ENCODE peak calls at places on chromosome 1, in five cellular contexts. One of them, this sample, is unnamed.

GRCh38 chr1:51518730-51519047 is 377 bp downstream of the EPS15 start:
- DNase-seq in AG10803: no peak
- DNase-seq in uterus: no peak
- DNase-seq in suprapubic skin: peak; percentile 71
- DNase-seq in lower leg skin: peak; percentile 28
- DNase-seq in this sample: no peak

GRCh38 chr1:193539731-193540459 is 353.5 kb upstream of the B3GALT2 start:
- DNase-seq in AG10803: no peak
- DNase-seq in uterus: no peak
- DNase-seq in suprapubic skin: no peak
- DNase-seq in lower leg skin: no peak
- DNase-seq in this sample: no peak

GRCh38 chr1:101158424-101158823 is 78.4 kb upstream of the S1PR1 start:
- DNase-seq in AG10803: no peak
- DNase-seq in uterus: no peak
- DNase-seq in suprapubic skin: no peak
- DNase-seq in lower leg skin: no peak
- DNase-seq in this sample: no peak

GRCh38 chr1:179776831-179777230 is 33.7 kb downstream of the FAM163A start:
- DNase-seq in AG10803: no peak
- DNase-seq in uterus: no peak
- DNase-seq in suprapubic skin: no peak
- DNase-seq in lower leg skin: no peak
- DNase-seq in this sample: no peak

GRCh38 chr1:221117133-221117532 is 237.9 kb downstream of the HLX start:
- DNase-seq in AG10803: no peak
- DNase-seq in uterus: no peak
- DNase-seq in suprapubic skin: no peak
- DNase-seq in lower leg skin: no peak
- DNase-seq in this sample: peak; percentile 27

GRCh38 chr1:17765444-17766411 is 10.6 kb downstream of the ACTL8 start:
- DNase-seq in AG10803: peak; percentile 89
- DNase-seq in uterus: no peak
- DNase-seq in suprapubic skin: no peak
- DNase-seq in lower leg skin: no peak
- DNase-seq in this sample: peak; percentile 100

GRCh38 chr1:166185526-166185925 is 18.7 kb upstream of the FAM78B start:
- DNase-seq in AG10803: no peak
- DNase-seq in uterus: no peak
- DNase-seq in suprapubic skin: no peak
- DNase-seq in lower leg skin: no peak
- DNase-seq in this sample: no peak

GRCh38 chr1:25738507-25738906 is 61.5 kb upstream of the SELENON start:
- DNase-seq in AG10803: no peak
- DNase-seq in uterus: no peak
- DNase-seq in suprapubic skin: no peak
- DNase-seq in lower leg skin: no peak
- DNase-seq in this sample: no peak

GRCh38 chr1:93573940-93574469 is 107.6 kb downstream of the BCAR3 start:
- DNase-seq in AG10803: no peak
- DNase-seq in uterus: no peak
- DNase-seq in suprapubic skin: no peak
- DNase-seq in lower leg skin: no peak
- DNase-seq in this sample: no peak

GRCh38 chr1:32342704-32343103 is 6.7 kb upstream of the MARCKSL1 start:
- DNase-seq in AG10803: no peak
- DNase-seq in uterus: no peak
- DNase-seq in suprapubic skin: no peak
- DNase-seq in lower leg skin: no peak
- DNase-seq in this sample: no peak

GRCh38 chr1:6445062-6445763 is 20.6 kb downstream of the ESPN start:
- DNase-seq in AG10803: peak; percentile 29
- DNase-seq in uterus: no peak
- DNase-seq in suprapubic skin: no peak
- DNase-seq in lower leg skin: no peak
- DNase-seq in this sample: peak; percentile 26

GRCh38 chr1:50658421-50659076 is 235.3 kb upstream of the DMRTA2 start:
- DNase-seq in AG10803: peak; percentile 85
- DNase-seq in uterus: no peak
- DNase-seq in suprapubic skin: no peak
- DNase-seq in lower leg skin: no peak
- DNase-seq in this sample: peak; percentile 42

GRCh38 chr1:243559575-243560172 is 290.4 kb downstream of the AKT3 start:
- DNase-seq in AG10803: no peak
- DNase-seq in uterus: no peak
- DNase-seq in suprapubic skin: no peak
- DNase-seq in lower leg skin: no peak
- DNase-seq in this sample: peak; percentile 41

GRCh38 chr1:204121840-204122555 is 29.8 kb downstream of the ETNK2 start:
- DNase-seq in AG10803: no peak
- DNase-seq in uterus: no peak
- DNase-seq in suprapubic skin: no peak
- DNase-seq in lower leg skin: no peak
- DNase-seq in this sample: no peak

GRCh38 chr1:25442178-25442577 is 11.5 kb downstream of the MACO1 start:
- DNase-seq in AG10803: no peak
- DNase-seq in uterus: no peak
- DNase-seq in suprapubic skin: no peak
- DNase-seq in lower leg skin: no peak
- DNase-seq in this sample: peak; percentile 38

GRCh38 chr1:185681034-185681633 is 53.1 kb upstream of the HMCN1 start:
- DNase-seq in AG10803: peak; percentile 36
- DNase-seq in uterus: no peak
- DNase-seq in suprapubic skin: no peak
- DNase-seq in lower leg skin: peak; percentile 18
- DNase-seq in this sample: peak; percentile 58

GRCh38 chr1:105909811-105910210 is 1146.7 kb upstream of the PRMT6 start:
- DNase-seq in AG10803: no peak
- DNase-seq in uterus: no peak
- DNase-seq in suprapubic skin: no peak
- DNase-seq in lower leg skin: no peak
- DNase-seq in this sample: no peak
- TF ChIP-seq CTCF in AG10803: no peak
- TF ChIP-seq CTCF in uterus: no peak
- TF ChIP-seq CTCF in suprapubic skin: no peak
- TF ChIP-seq CTCF in lower leg skin: no peak
- TF ChIP-seq CTCF in this sample: no peak

GRCh38 chr1:152107289-152107983 is 7.8 kb downstream of the TCHH start:
- DNase-seq in AG10803: no peak
- DNase-seq in uterus: no peak
- DNase-seq in suprapubic skin: no peak
- DNase-seq in lower leg skin: no peak
- DNase-seq in this sample: no peak

GRCh38 chr1:152109231-152109997 is 5.8 kb downstream of the TCHH start:
- DNase-seq in AG10803: peak; percentile 3
- DNase-seq in uterus: no peak
- DNase-seq in suprapubic skin: no peak
- DNase-seq in lower leg skin: no peak
- DNase-seq in this sample: no peak

GRCh38 chr1:152107984-152108898 is 7.0 kb downstream of the TCHH start:
- DNase-seq in AG10803: peak; percentile 56
- DNase-seq in uterus: no peak
- DNase-seq in suprapubic skin: no peak
- DNase-seq in lower leg skin: no peak
- DNase-seq in this sample: peak; percentile 57

GRCh38 chr1:152109998-152110294 is 5.3 kb downstream of the TCHH start:
- DNase-seq in AG10803: no peak
- DNase-seq in uterus: no peak
- DNase-seq in suprapubic skin: no peak
- DNase-seq in lower leg skin: no peak
- DNase-seq in this sample: no peak

GRCh38 chr1:152108899-152109222 is 6.4 kb downstream of the TCHH start:
- DNase-seq in AG10803: peak; percentile 1
- DNase-seq in uterus: no peak
- DNase-seq in suprapubic skin: no peak
- DNase-seq in lower leg skin: no peak
- DNase-seq in this sample: no peak
- H3K4me3 ChIP-seq in AG10803: peak overlapping the region; percentile 59
- H3K4me3 ChIP-seq in uterus: no peak overlapping the region
- H3K4me3 ChIP-seq in suprapubic skin: peak overlapping the region; percentile 52
- H3K4me3 ChIP-seq in lower leg skin: peak overlapping the region; percentile 20
- H3K4me3 ChIP-seq in this sample: no peak overlapping the region

GRCh38 chr1:13992489-13993285 is 292.7 kb downstream of the PRDM2 start:
- DNase-seq in AG10803: no peak
- DNase-seq in uterus: no peak
- DNase-seq in suprapubic skin: no peak
- DNase-seq in lower leg skin: no peak
- DNase-seq in this sample: peak; percentile 7
- TF ChIP-seq CTCF in AG10803: no peak
- TF ChIP-seq CTCF in uterus: no peak
- TF ChIP-seq CTCF in suprapubic skin: no peak
- TF ChIP-seq CTCF in lower leg skin: no peak
- TF ChIP-seq CTCF in this sample: no peak

DNA sequence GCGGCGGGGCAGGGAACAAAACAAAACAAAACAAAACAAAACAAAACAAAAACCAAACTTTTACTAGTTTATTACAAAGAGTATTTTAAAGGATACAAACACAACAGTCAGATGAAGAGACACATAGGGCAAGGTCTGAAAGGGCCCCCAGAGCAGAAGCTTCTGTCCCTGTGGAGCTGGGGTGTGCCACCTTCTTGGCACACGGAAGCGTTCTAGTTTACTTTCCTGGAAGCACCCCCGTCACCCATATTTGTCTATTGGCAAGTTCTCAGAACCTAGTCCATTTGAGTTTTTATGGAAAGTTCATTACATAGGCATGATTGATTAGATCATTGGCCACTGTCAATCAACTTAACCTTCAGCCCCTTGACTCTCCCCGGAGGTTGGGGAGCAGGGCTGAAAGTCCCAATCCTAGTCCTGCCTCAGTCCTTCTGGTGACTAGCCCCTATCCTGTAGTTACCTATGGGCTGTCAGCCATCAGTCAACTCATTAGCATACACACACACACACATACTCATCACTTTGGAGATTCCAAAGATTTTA is 380.4 kb downstream of the DPYD start:
- DNase-seq in AG10803: peak; percentile 4
- DNase-seq in uterus: no peak
- DNase-seq in suprapubic skin: no peak
- DNase-seq in lower leg skin: no peak
- DNase-seq in this sample: no peak
- H3K4me3 ChIP-seq in AG10803: no peak overlapping the region
- H3K4me3 ChIP-seq in uterus: no peak overlapping the region
- H3K4me3 ChIP-seq in suprapubic skin: no peak overlapping the region
- H3K4me3 ChIP-seq in lower leg skin: no peak overlapping the region
- H3K4me3 ChIP-seq in this sample: no peak overlapping the region

GRCh38 chr1:195939844-195940243 is 668.4 kb downstream of the KCNT2 start:
- DNase-seq in AG10803: no peak
- DNase-seq in uterus: no peak
- DNase-seq in suprapubic skin: no peak
- DNase-seq in lower leg skin: no peak
- DNase-seq in this sample: no peak
- TF ChIP-seq CTCF in AG10803: no peak
- TF ChIP-seq CTCF in uterus: no peak
- TF ChIP-seq CTCF in suprapubic skin: no peak
- TF ChIP-seq CTCF in lower leg skin: no peak
- TF ChIP-seq CTCF in this sample: no peak

This sample was measured in fibroblast of mammary gland.